ENCODE peak calls at places on chromosomes 5 and 9, in five cellular contexts. W is IMR-90, U is GM12878, T is K562, Y is SK-N-SH. M is an unnamed sample.

GRCh38 chr5:101897914-101898313 is 398.2 kb downstream of the SLCO4C1 start:
- DNase-seq in W (no peak), U (peak; percentile 1), T (no peak), Y (peak; percentile 8), M (no peak)

GRCh38 chr5:67879619-67880357 is 335.8 kb upstream of the PIK3R1 start:
- DNase-seq in W (no peak), U (no peak), T (no peak), Y (no peak), M (peak; percentile 3)

GRCh38 chr5:127518319-127518621 is 830 bp downstream of the PRRC1 start:
- DNase-seq in W (peak; percentile 57), U (peak; percentile 23), T (no peak), Y (no peak), M (no peak)

GRCh38 chr5:36965179-36965578 is 88.6 kb downstream of the NIPBL start:
- DNase-seq in W (no peak), U (no peak), T (no peak), Y (no peak), M (no peak)

GRCh38 chr5:149900390-149900789 is 44.2 kb downstream of the PDE6A start:
- DNase-seq in W (no peak), U (no peak), T (no peak), Y (no peak), M (no peak)

GRCh38 chr5:148740966-148741742 is 85.3 kb upstream of the ADRB2 start:
- DNase-seq in W (peak; percentile 85), U (no peak), T (peak; percentile 41), Y (peak; percentile 39), M (peak; percentile 42)

GRCh38 chr5:64384761-64385160 is 121.1 kb upstream of the RGS7BP start:
- DNase-seq in W (no peak), U (no peak), T (no peak), Y (peak; percentile 1), M (peak; percentile 12)

GRCh38 chr5:174294891-174295620 is 249.6 kb downstream of the NSG2 start:
- DNase-seq in W (no peak), U (no peak), T (no peak), Y (no peak), M (no peak)

GRCh38 chr5:56018860-56019259 is 24.1 kb upstream of the IL6ST start:
- DNase-seq in W (no peak), U (no peak), T (no peak), Y (no peak), M (no peak)

GRCh38 chr9:111854799-111855198 is 41.8 kb upstream of the UGCG start:
- DNase-seq in W (peak; percentile 35), U (no peak), T (no peak), Y (no peak), M (no peak)

GRCh38 chr9:131649646-131650045 is 90.2 kb downstream of the RAPGEF1 start:
- DNase-seq in W (no peak), U (no peak), T (no peak), Y (no peak), M (no peak)

GRCh38 chr9:110069326-110070248 is 138.4 kb downstream of the C9orf152 start:
- DNase-seq in W (peak; percentile 96), U (no peak), T (no peak), Y (no peak), M (no peak)

GRCh38 chr5:169006878-169007790 is 293.8 kb downstream of the SLIT3 start:
- DNase-seq in W (no peak), U (no peak), T (no peak), Y (no peak), M (no peak)

GRCh38 chr5:73985145-73985544 is 359.1 kb downstream of the ARHGEF28 start:
- DNase-seq in W (peak; percentile 45), U (no peak), T (peak; percentile 14), Y (peak; percentile 22), M (peak; percentile 69)

GRCh38 chr5:33146916-33147315 is 293.8 kb upstream of the TARS1 start:
- DNase-seq in W (peak; percentile 67), U (no peak), T (no peak), Y (no peak), M (no peak)

GRCh38 chr5:121031487-121031886 is 567.4 kb downstream of the PRR16 start:
- DNase-seq in W (no peak), U (no peak), T (no peak), Y (peak; percentile 3), M (no peak)

GRCh38 chr5:110916373-110917049 is 155.0 kb upstream of the TSLP start:
- DNase-seq in W (peak; percentile 95), U (no peak), T (no peak), Y (no peak), M (no peak)

GRCh38 chr9:131394464-131395026 is 659 bp downstream of the PRRC2B start:
- DNase-seq in W (no peak), U (no peak), T (peak; percentile 83), Y (peak; percentile 79), M (no peak)

GRCh38 chr5:24401767-24402166 is 243.0 kb downstream of the CDH10 start:
- DNase-seq in W (no peak), U (no peak), T (no peak), Y (no peak), M (no peak)

GRCh38 chr9:129178983-129179382 is 922 bp upstream of the IER5L start:
- DNase-seq in W (no peak), U (no peak), T (no peak), Y (no peak), M (no peak)

GRCh38 chr5:64666058-64666457 is 24.2 kb upstream of the SHISAL2B start:
- DNase-seq in W (peak; percentile 93), U (no peak), T (peak; percentile 33), Y (no peak), M (no peak)

GRCh38 chr5:55864606-55865541 is 13.7 kb downstream of the IL31RA start:
- DNase-seq in W (peak; percentile 12), U (no peak), T (no peak), Y (no peak), M (peak; percentile 63)

GRCh38 chr5:140312067-140312790 is 9.3 kb upstream of the PFDN1 start:
- DNase-seq in W (peak; percentile 99), U (no peak), T (no peak), Y (no peak), M (no peak)

GRCh38 chr9:132350861-132351315 is 3.9 kb downstream of the SETX start:
- DNase-seq in W (peak; percentile 6), U (no peak), T (no peak), Y (no peak), M (no peak)

GRCh38 chr5:55037046-55037771 is 13.2 kb downstream of the GZMK start:
- DNase-seq in W (no peak), U (no peak), T (no peak), Y (no peak), M (no peak)

GRCh38 chr9:96186601-96187011 is 115.4 kb downstream of the HSD17B3 start:
- DNase-seq in W (no peak), U (no peak), T (no peak), Y (no peak), M (no peak)

GRCh38 chr5:143101134-143101533 is 302.4 kb downstream of the NR3C1 start:
- DNase-seq in W (no peak), U (no peak), T (no peak), Y (no peak), M (no peak)

DNA sequence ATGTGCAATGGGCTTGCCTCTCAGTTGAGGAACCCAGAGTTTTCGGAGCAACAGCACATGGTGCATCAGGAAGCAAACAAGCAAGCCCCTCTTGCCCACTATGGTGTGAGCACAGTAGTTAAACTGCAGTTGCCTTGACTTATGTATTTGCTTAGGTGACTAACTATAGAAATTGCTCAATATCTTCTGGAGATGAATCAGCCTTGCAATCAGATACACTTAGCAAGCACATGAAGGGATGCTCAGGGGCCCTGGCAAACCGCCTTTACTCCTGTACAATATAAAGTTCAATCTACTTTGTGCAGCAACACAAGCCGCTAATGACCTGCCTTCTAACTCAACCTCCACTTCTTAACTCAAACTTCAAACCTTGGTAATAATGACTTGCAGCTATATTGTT is 581.7 kb upstream of the RIOK2 start:
- DNase-seq in W (peak; percentile 94), U (no peak), T (no peak), Y (no peak), M (peak; percentile 8)
- TF ChIP-seq MXI1 in W (no peak), U (no peak), T (no peak), Y (no peak), M (no peak)

GRCh38 chr5:45609661-45610060 is 86.5 kb downstream of the HCN1 start:
- DNase-seq in W (no peak), U (no peak), T (no peak), Y (no peak), M (no peak)
- TF ChIP-seq MXI1 in W (no peak), U (no peak), T (no peak), Y (no peak), M (no peak)

GRCh38 chr9:35338086-35338485 is 151.8 kb upstream of the RUSC2 start:
- DNase-seq in W (no peak), U (no peak), T (peak; percentile 6), Y (no peak), M (no peak)
- TF ChIP-seq MXI1 in W (no peak), U (no peak), T (no peak), Y (no peak), M (no peak)

GRCh38 chr9:137578518-137579258 is at the start of gene DPH7:
- DNase-seq in W (peak; percentile 83), U (peak; percentile 35), T (peak; percentile 95), Y (peak; percentile 100), M (peak; percentile 84)
- TF ChIP-seq MXI1 in W (peak; percentile 81), U (peak; percentile 79), T (peak; percentile 21), Y (peak; percentile 59), M (peak; percentile 76)

GRCh38 chr5:132644177-132644576 is 13.8 kb upstream of the IL13 start:
- DNase-seq in W (no peak), U (no peak), T (no peak), Y (no peak), M (no peak)

GRCh38 chr5:132648355-132648754 is 9.6 kb upstream of the IL13 start:
- DNase-seq in W (no peak), U (no peak), T (no peak), Y (no peak), M (no peak)

GRCh38 chr5:132647473-132647872 is 10.5 kb upstream of the IL13 start:
- DNase-seq in W (no peak), U (no peak), T (no peak), Y (no peak), M (no peak)

GRCh38 chr5:132641841-132642240 is 16.1 kb upstream of the IL13 start:
- DNase-seq in W (no peak), U (no peak), T (no peak), Y (no peak), M (no peak)

GRCh38 chr5:132646867-132647266 is 11.1 kb upstream of the IL13 start:
- DNase-seq in W (no peak), U (no peak), T (no peak), Y (no peak), M (no peak)
- TF ChIP-seq MXI1 in W (no peak), U (no peak), T (no peak), Y (no peak), M (no peak)